ENCODE peak calls at places on chromosomes 11 and 22, in eight cellular contexts. R is HEK293T, H is DMS153, P is neuronal stem cell, W is lung microvascular endothelial cell, J is HAP-1, E is upper lobe of right lung, M is epithelial cell of esophagus. O is an unnamed sample.

GRCh38 chr11:84833488-84834086 is 793.6 kb downstream of the DLG2 start:
- DNase-seq in H (no peak), E (no peak), P (no peak), R (no peak), J (no peak), W (no peak), M (no peak), O (no peak)

GRCh38 chr11:8225589-8226036 is 38.1 kb downstream of the LMO1 start:
- DNase-seq in M (peak), W (peak), P (peak), E (peak), J (peak), H (no peak), R (peak), O (peak)

GRCh38 chr11:115244758-115245157 is 259.5 kb downstream of the CADM1 start:
- DNase-seq in P (no peak), E (no peak), J (no peak), W (no peak), M (no peak), R (no peak), H (no peak), O (no peak)

GRCh38 chr11:89381094-89381493 is 110.1 kb downstream of the NOX4 start:
- DNase-seq in P (no peak), R (no peak), H (no peak), M (peak), E (no peak), W (peak), J (no peak), O (no peak)

GRCh38 chr11:76542436-76542835 is 97.6 kb downstream of the EMSY start:
- DNase-seq in W (no peak), H (no peak), R (no peak), J (no peak), E (no peak), P (no peak), M (no peak), O (no peak)

GRCh38 chr11:2537010-2537695 is 92.3 kb downstream of the KCNQ1 start:
- DNase-seq in P (no peak), J (no peak), R (no peak), H (no peak), M (no peak), W (no peak), E (no peak), O (no peak)

GRCh38 chr22:41798736-41799135 is 1.7 kb upstream of the CCDC134 start:
- DNase-seq in H (no peak), E (no peak), R (no peak), W (no peak), P (no peak), M (no peak), J (no peak), O (no peak)

GRCh38 chr11:63869686-63870085 is 30.8 kb downstream of the MARK2 start:
- DNase-seq in P (no peak), E (no peak), M (no peak), H (no peak), J (no peak), W (no peak), R (no peak), O (no peak)

GRCh38 chr11:44305643-44306468 is 4.1 kb downstream of the ALX4 start:
- DNase-seq in J (no peak), P (no peak), M (no peak), R (no peak), E (peak), W (peak), H (no peak), O (no peak)

GRCh38 chr11:114169321-114169749 is 109.8 kb downstream of the ZBTB16 start:
- DNase-seq in M (no peak), R (no peak), E (no peak), J (no peak), H (no peak), W (no peak), P (no peak), O (peak)

GRCh38 chr11:130908770-130909625 is 7.3 kb downstream of the SNX19 start:
- DNase-seq in M (peak), P (no peak), H (no peak), E (no peak), J (no peak), W (peak), R (no peak), O (no peak)

GRCh38 chr11:72722050-72722748 is 30.0 kb downstream of the ARAP1 start:
- DNase-seq in H (peak), E (peak), M (peak), R (peak), W (peak), J (peak), P (peak), O (peak)

GRCh38 chr22:39643311-39644083 is 72.9 kb downstream of the CACNA1I start:
- DNase-seq in H (no peak), P (no peak), E (no peak), R (no peak), J (no peak), M (no peak), W (no peak), O (no peak)

GRCh38 chr11:102226702-102227101 is 90.6 kb upstream of the BIRC3 start:
- DNase-seq in R (no peak), J (no peak), P (no peak), M (peak), H (no peak), E (no peak), W (no peak), O (no peak)

GRCh38 chr11:126588630-126589491 is 233.4 kb downstream of the ST3GAL4 start:
- DNase-seq in H (peak), E (no peak), P (no peak), J (no peak), W (no peak), M (no peak), R (no peak), O (no peak)

GRCh38 chr11:77384584-77384983 is 83.1 kb upstream of the GDPD4 start:
- DNase-seq in H (no peak), R (no peak), J (no peak), M (no peak), E (no peak), P (no peak), W (no peak), O (no peak)

GRCh38 chr11:986952-987305 is 49.6 kb downstream of the MUC6 start:
- DNase-seq in R (no peak), M (no peak), P (no peak), W (no peak), J (no peak), E (no peak), H (no peak), O (no peak)

GRCh38 chr11:2664331-2664730 is 35.5 kb downstream of the KCNQ1OT1 start:
- DNase-seq in P (no peak), R (no peak), E (no peak), J (no peak), M (no peak), H (no peak), W (no peak), O (no peak)

GRCh38 chr11:76810151-76810853 is 27.1 kb downstream of the TSKU start:
- DNase-seq in E (no peak), J (no peak), R (no peak), M (peak), P (no peak), W (peak), H (no peak), O (no peak)

GRCh38 chr22:41513391-41513790 is 30.9 kb downstream of the POLR3H start:
- DNase-seq in R (no peak), W (no peak), J (no peak), M (no peak), H (no peak), E (no peak), P (no peak), O (no peak)

GRCh38 chr11:95245038-95245437 is 14.0 kb upstream of the SESN3 start:
- DNase-seq in R (no peak), M (peak), W (no peak), H (no peak), J (peak), P (no peak), E (no peak), O (no peak)

GRCh38 chr11:12950681-12951080 is 58.4 kb upstream of the RASSF10 start:
- DNase-seq in R (no peak), H (no peak), J (no peak), E (no peak), W (no peak), P (no peak), M (peak), O (no peak)

GRCh38 chr22:39545310-39546063 is 12.9 kb upstream of the RPS19BP1 start:
- DNase-seq in J (peak), W (peak), M (peak), E (no peak), H (no peak), P (peak), R (peak), O (no peak)

GRCh38 chr22:42697542-42698013 is 23.1 kb downstream of the A4GALT start:
- DNase-seq in H (no peak), M (peak), E (no peak), R (no peak), W (peak), P (no peak), J (no peak), O (peak)

GRCh38 chr11:106398396-106399074 is 321.1 kb downstream of the AASDHPPT start:
- DNase-seq in E (no peak), H (no peak), P (no peak), R (no peak), J (no peak), M (no peak), W (no peak), O (no peak)

GRCh38 chr11:34823197-34823596 is 93.0 kb downstream of the APIP start:
- DNase-seq in J (no peak), E (no peak), P (no peak), M (no peak), H (no peak), W (no peak), R (no peak), O (no peak)